ENCODE peak calls at places on chromosomes 5 and 9, in six cellular contexts. J, E, G, K, B and L are unnamed samples.

GRCh38 chr5:2714805-2715204 is 36.7 kb downstream of the IRX2 start:
- ATAC-seq in G (no peak), K (no peak), E (no peak), J (no peak), B (no peak), L (no peak)

GRCh38 chr5:105134328-105134727 is 1571.7 kb upstream of the NUDT12 start:
- ATAC-seq in E (no peak), J (no peak), G (no peak), B (no peak), K (no peak), L (no peak)

GRCh38 chr9:106892632-106893031 is 29.7 kb downstream of the ZNF462 start:
- ATAC-seq in G (peak; percentile 99), E (peak; percentile 99), J (peak; percentile 96), B (peak; percentile 98), K (peak; percentile 93), L (peak; percentile 93)

GRCh38 chr9:9754186-9754585 is 858.6 kb downstream of the PTPRD start:
- ATAC-seq in J (no peak), K (no peak), E (no peak), G (no peak), B (peak; percentile 53), L (no peak)

GRCh38 chr9:4680750-4681149 is 1.4 kb downstream of the CDC37L1 start:
- ATAC-seq in E (no peak), K (no peak), G (no peak), J (no peak), B (no peak), L (peak; percentile 24)

GRCh38 chr5:38636626-38637025 is 80.2 kb upstream of the LIFR start:
- ATAC-seq in B (peak; percentile 85), K (no peak), G (no peak), J (no peak), E (no peak), L (no peak)

GRCh38 chr9:135479469-135480052 is at the start of gene PPP1R26:
- ATAC-seq in E (peak; percentile 5), J (peak; percentile 41), K (peak; percentile 5), B (peak; percentile 7), G (no peak), L (peak; percentile 35)

GRCh38 chr9:76049341-76049740 is 158.9 kb downstream of the PCSK5 start:
- ATAC-seq in B (peak; percentile 94), G (no peak), J (no peak), E (no peak), K (peak; percentile 66), L (no peak)

GRCh38 chr5:38208782-38209378 is 49.5 kb upstream of the EGFLAM start:
- ATAC-seq in G (peak; percentile 69), E (peak; percentile 75), J (no peak), B (peak; percentile 64), K (no peak), L (no peak)

GRCh38 chr5:61597684-61598083 is 265.6 kb downstream of the ZSWIM6 start:
- ATAC-seq in J (no peak), E (no peak), G (no peak), B (no peak), K (no peak), L (no peak)

GRCh38 chr5:21165344-21165743 is 1177.3 kb upstream of the CDH18 start:
- ATAC-seq in K (no peak), G (no peak), B (no peak), J (no peak), E (no peak), L (no peak)

GRCh38 chr5:174472956-174473355 is 251.4 kb upstream of the MSX2 start:
- ATAC-seq in G (no peak), B (no peak), E (no peak), J (no peak), K (no peak), L (no peak)

GRCh38 chr5:169970911-169971436 is 9.3 kb downstream of the INSYN2B start:
- ATAC-seq in B (peak; percentile 50), E (peak; percentile 98), G (peak; percentile 93), K (no peak), J (peak; percentile 84), L (no peak)

GRCh38 chr5:158406884-158407790 is 548.2 kb upstream of the CLINT1 start:
- ATAC-seq in E (peak; percentile 98), B (peak; percentile 65), G (peak; percentile 88), K (no peak), J (no peak), L (no peak)

GRCh38 chr5:119301210-119301609 is 54.6 kb upstream of the TNFAIP8 start:
- ATAC-seq in E (no peak), B (no peak), G (no peak), K (no peak), J (no peak), L (no peak)

GRCh38 chr9:13823021-13823420 is 490.9 kb downstream of the NFIB start:
- ATAC-seq in B (no peak), G (no peak), K (no peak), J (no peak), E (no peak), L (no peak)

GRCh38 chr9:137109250-137110146 is 5.0 kb downstream of the DPP7 start:
- ATAC-seq in G (no peak), E (no peak), J (no peak), B (no peak), K (no peak), L (no peak)

GRCh38 chr5:179294131-179294780 is 51.0 kb downstream of the ADAMTS2 start:
- ATAC-seq in E (no peak), K (no peak), J (no peak), B (no peak), G (no peak), L (no peak)

GRCh38 chr5:166185232-166185631 is 2106.2 kb upstream of the WWC1 start:
- ATAC-seq in B (no peak), E (no peak), K (no peak), G (no peak), J (no peak), L (no peak)

GRCh38 chr9:122201641-122202040 is 27.1 kb downstream of the LHX6 start:
- ATAC-seq in B (no peak), J (peak; percentile 84), K (no peak), G (peak; percentile 56), E (peak; percentile 18), L (no peak)

GRCh38 chr9:16485575-16486321 is 384.7 kb downstream of the BNC2 start:
- ATAC-seq in E (no peak), J (no peak), K (no peak), G (no peak), B (no peak), L (no peak)

GRCh38 chr5:156675402-156675801 is 174.7 kb upstream of the PPP1R2B start:
- ATAC-seq in K (no peak), G (no peak), J (peak; percentile 42), E (no peak), B (no peak), L (no peak)

GRCh38 chr5:148829734-148830133 is 3.3 kb downstream of the ADRB2 start:
- ATAC-seq in E (no peak), K (no peak), J (no peak), B (no peak), G (no peak), L (no peak)

GRCh38 chr9:92406506-92406905 is 2.1 kb upstream of the OGN start:
- ATAC-seq in G (no peak), J (no peak), K (peak; percentile 62), E (no peak), B (peak; percentile 81), L (peak; percentile 68)

GRCh38 chr5:80941496-80941895 is 18.7 kb upstream of the RASGRF2 start:
- ATAC-seq in B (no peak), G (no peak), K (no peak), J (no peak), E (peak; percentile 86), L (no peak)

GRCh38 chr9:135727257-135727875 is 25.4 kb downstream of the KCNT1 start:
- ATAC-seq in E (no peak), J (no peak), B (no peak), K (no peak), G (no peak), L (no peak)

GRCh38 chr5:122943050-122943698 is 93.4 kb downstream of the PPIC start:
- ATAC-seq in B (no peak), K (no peak), G (no peak), J (no peak), E (no peak), L (no peak)

GRCh38 chr9:4832786-4833579 is 40.2 kb downstream of the RCL1 start:
- ATAC-seq in E (peak; percentile 90), K (peak; percentile 58), G (peak; percentile 91), J (peak; percentile 65), B (peak; percentile 66), L (no peak)